ENCODE peak calls at places on chromosome X, in four cellular contexts. D is cardiac muscle cell, J is pancreas, O is fibroblast of mammary gland. S is an unnamed sample.

GRCh38 chrX:56975611-56976010 is 19.7 kb downstream of the SPIN3 start:
- DNase-seq in D (no peak), J (no peak), O (peak; percentile 6), S (no peak)

GRCh38 chrX:139287155-139287924 is 243.2 kb upstream of the F9 start:
- DNase-seq in D (no peak), J (no peak), O (no peak), S (no peak)

GRCh38 chrX:10769165-10769564 is 148.8 kb upstream of the MID1 start:
- DNase-seq in D (peak; percentile 44), J (no peak), O (peak; percentile 52), S (no peak)

GRCh38 chrX:110743679-110744340 is 51.8 kb downstream of the CHRDL1 start:
- DNase-seq in D (no peak), J (no peak), O (peak; percentile 80), S (no peak)

GRCh38 chrX:134444681-134445080 is 15.3 kb upstream of the HPRT1 start:
- DNase-seq in D (no peak), J (no peak), O (no peak), S (no peak)

GRCh38 chrX:149495573-149496071 is 9.5 kb downstream of the IDS start:
- DNase-seq in D (no peak), J (no peak), O (peak; percentile 82), S (no peak)

GRCh38 chrX:47321386-47321785 is 49.0 kb upstream of the ZNF157 start:
- DNase-seq in D (peak; percentile 64), J (no peak), O (peak; percentile 70), S (peak; percentile 68)

GRCh38 chrX:39427492-39428289 is 626.4 kb downstream of the MID1IP1 start:
- DNase-seq in D (peak; percentile 52), J (no peak), O (peak; percentile 79), S (no peak)

GRCh38 chrX:95733426-95733825 is 951.2 kb upstream of the DIAPH2 start:
- DNase-seq in D (no peak), J (no peak), O (no peak), S (no peak)

GRCh38 chrX:132040066-132040465 is 17.0 kb downstream of the STK26 start:
- DNase-seq in D (no peak), J (no peak), O (no peak), S (no peak)

GRCh38 chrX:98067611-98068010 is 1183.9 kb downstream of the RPA4 start:
- DNase-seq in D (no peak), J (no peak), O (peak; percentile 13), S (no peak)

GRCh38 chrX:123860506-123860840 is 620 bp downstream of the XIAP start:
- DNase-seq in D (no peak), J (no peak), O (no peak), S (no peak)

GRCh38 chrX:10722804-10723364 is 102.5 kb upstream of the MID1 start:
- DNase-seq in D (peak; percentile 54), J (no peak), O (peak; percentile 65), S (peak; percentile 62)

GRCh38 chrX:79325263-79325958 is 41.7 kb downstream of the ITM2A start:
- DNase-seq in D (no peak), J (no peak), O (no peak), S (no peak)

GRCh38 chrX:79361192-79361870 is 5.8 kb downstream of the ITM2A start:
- DNase-seq in D (no peak), J (no peak), O (no peak), S (no peak)

GRCh38 chrX:107659768-107660167 is 31.5 kb downstream of the PRPS1 start:
- DNase-seq in D (peak; percentile 58), J (no peak), O (peak; percentile 73), S (no peak)

GRCh38 chrX:96820935-96821334 is 62.8 kb upstream of the RPA4 start:
- DNase-seq in D (no peak), J (no peak), O (no peak), S (no peak)

GRCh38 chrX:136491832-136492231 is 4.1 kb downstream of the BRS3 start:
- DNase-seq in D (no peak), J (no peak), O (no peak), S (no peak)

GRCh38 chrX:94600077-94600476 is 926.1 kb downstream of the FAM133A start:
- DNase-seq in D (no peak), J (no peak), O (no peak), S (no peak)

GRCh38 chrX:153935326-153935851 is 552 bp upstream of the NAA10 start:
- DNase-seq in D (no peak), J (no peak), O (no peak), S (no peak)

GRCh38 chrX:53280703-53281320 is 572 bp downstream of the IQSEC2 start:
- DNase-seq in D (no peak), J (no peak), O (peak; percentile 44), S (no peak)

GRCh38 chrX:44105228-44105913 is 132.2 kb upstream of the NDP start:
- DNase-seq in D (no peak), J (no peak), O (no peak), S (no peak)

GRCh38 chrX:101415180-101416130 is 7.4 kb downstream of the HNRNPH2 start:
- DNase-seq in D (peak; percentile 60), J (no peak), O (peak; percentile 89), S (no peak)

GRCh38 chrX:15663439-15663838 is 1.2 kb downstream of the CLTRN start:
- DNase-seq in D (no peak), J (no peak), O (no peak), S (no peak)
- TF ChIP-seq CTCF in D (no peak), J (no peak), O (no peak), S (no peak)

GRCh38 chrX:74509989-74510388 is 88.7 kb downstream of the SLC16A2 start:
- DNase-seq in D (no peak), J (no peak), O (no peak), S (no peak)

GRCh38 chrX:74511704-74512103 is 90.4 kb downstream of the SLC16A2 start:
- DNase-seq in D (no peak), J (no peak), O (no peak), S (no peak)

GRCh38 chrX:74505437-74505836 is 84.1 kb downstream of the SLC16A2 start:
- DNase-seq in D (peak; percentile 82), J (no peak), O (no peak), S (no peak)

GRCh38 chrX:74510401-74510800 is 89.1 kb downstream of the SLC16A2 start:
- DNase-seq in D (no peak), J (no peak), O (no peak), S (no peak)

GRCh38 chrX:74506310-74507115 is 85.2 kb downstream of the SLC16A2 start:
- DNase-seq in D (no peak), J (no peak), O (no peak), S (no peak)
- TF ChIP-seq CTCF in D (no peak), J (no peak), O (no peak), S (no peak)

DNA sequence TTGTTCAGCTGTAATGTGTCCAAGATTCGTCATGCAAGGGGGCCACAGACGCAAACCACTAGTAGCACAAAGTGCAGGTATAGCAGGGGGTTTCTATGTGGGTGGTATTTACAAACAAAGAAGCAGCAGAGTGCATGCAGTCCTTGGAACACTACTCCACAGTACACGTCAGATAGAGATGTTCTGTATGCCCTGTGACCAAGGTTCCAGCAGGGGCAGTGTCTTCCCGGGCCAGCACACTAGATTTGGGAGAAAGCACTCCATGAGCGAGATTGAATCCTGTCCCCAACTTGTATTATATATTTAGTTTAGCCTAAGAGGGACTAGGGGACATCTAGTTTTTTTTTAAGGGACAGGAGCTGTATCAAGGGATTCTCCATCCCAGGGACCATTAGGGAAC is 54.4 kb upstream of the ESX1 start:
- DNase-seq in D (no peak), J (no peak), O (no peak), S (no peak)
- TF ChIP-seq CTCF in D (peak; percentile 10), J (no peak), O (peak; percentile 20), S (no peak)

GRCh38 chrX:48996969-48997368 is 5.1 kb downstream of the GRIPAP1 start:
- DNase-seq in D (peak; percentile 47), J (peak; percentile 31), O (no peak), S (no peak)

GRCh38 chrX:48999030-48999429 is 3.0 kb downstream of the GRIPAP1 start:
- DNase-seq in D (no peak), J (no peak), O (no peak), S (no peak)

GRCh38 chrX:48997455-48997854 is 4.6 kb downstream of the GRIPAP1 start:
- DNase-seq in D (no peak), J (no peak), O (no peak), S (no peak)

GRCh38 chrX:48997865-48998264 is 4.2 kb downstream of the GRIPAP1 start:
- DNase-seq in D (no peak), J (peak; percentile 3), O (no peak), S (no peak)

DNA sequence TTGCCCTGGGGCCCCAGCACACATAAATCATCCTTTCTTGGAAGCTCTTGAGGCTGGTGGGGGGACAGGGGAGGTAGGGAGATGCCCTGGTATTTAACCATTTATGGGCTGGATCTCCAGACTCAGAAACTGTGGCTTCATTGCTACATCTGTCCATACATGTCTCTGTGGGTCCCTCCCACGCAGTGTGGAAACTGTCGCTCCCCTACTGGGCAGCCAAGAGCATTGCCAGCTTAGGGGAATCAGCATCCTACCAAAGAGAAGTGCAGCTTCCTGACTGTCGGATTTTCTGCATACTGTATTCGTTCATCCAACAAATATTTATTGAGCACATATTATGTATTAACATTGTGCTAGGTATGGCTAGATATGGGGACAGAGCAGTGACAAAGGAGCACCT is 3.7 kb downstream of the GRIPAP1 start:
- DNase-seq in D (no peak), J (no peak), O (no peak), S (no peak)
- TF ChIP-seq CTCF in D (no peak), J (no peak), O (no peak), S (no peak)

DNA sequence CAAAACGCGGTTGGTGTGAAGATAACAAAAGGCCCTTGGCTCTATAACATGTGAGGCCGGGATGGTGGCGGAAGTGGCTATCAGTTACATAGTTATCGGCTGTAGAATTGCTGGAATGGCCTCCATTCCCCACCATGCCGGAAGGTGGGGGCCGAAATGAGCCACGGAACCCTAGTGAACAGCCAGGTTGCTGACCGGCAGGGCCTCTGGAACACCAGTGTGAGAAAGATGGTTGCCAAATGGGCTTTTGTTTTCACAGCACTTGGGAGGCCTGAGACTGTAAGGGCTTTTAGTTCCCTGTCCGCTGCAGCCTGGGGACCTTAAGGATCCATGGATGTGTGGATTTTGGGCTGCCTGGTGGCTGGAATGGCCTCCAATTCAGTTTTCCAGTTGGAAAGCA is 23.3 kb upstream of the ARX start:
- DNase-seq in D (no peak), J (no peak), O (no peak), S (no peak)
- TF ChIP-seq CTCF in D (no peak), J (no peak), O (no peak), S (no peak)

DNA sequence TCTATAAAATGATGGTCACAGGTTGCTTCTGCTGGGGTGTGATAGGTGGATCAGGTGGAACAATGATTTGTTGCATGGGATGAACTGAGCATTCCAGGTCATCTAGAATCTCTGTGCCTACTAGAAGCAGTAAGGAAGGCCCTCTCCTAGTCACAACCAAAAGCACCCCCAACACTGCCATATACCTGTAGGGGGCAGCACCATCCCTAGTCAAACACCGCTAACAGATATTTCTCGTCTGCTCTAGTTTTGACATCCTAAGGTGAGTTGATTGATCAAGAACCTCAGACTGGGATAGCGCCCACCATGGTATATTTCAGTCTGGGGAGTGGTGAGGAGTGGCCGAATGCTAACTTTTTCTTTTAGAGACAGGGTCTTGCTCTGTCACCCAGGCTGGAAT is 160.2 kb downstream of the NHS start:
- DNase-seq in D (peak; percentile 36), J (peak; percentile 63), O (peak; percentile 54), S (no peak)
- TF ChIP-seq CTCF in D (peak; percentile 52), J (peak; percentile 31), O (peak; percentile 64), S (peak; percentile 58)

S was measured in mesothelial cell of epicardium.